ENCODE peak calls at places on chromosomes 7 and 10, in five cellular contexts. F is KBM-7, D is NCI-H2171 treated with DMSO at 0.1 percent for 48 hours, N is colonic mucosa, M is mucosa of descending colon. Y is an unnamed sample.

GRCh38 chr7:110104243-110104642 is 986.7 kb upstream of the LRRN3 start:
- DNase-seq in F (no peak), M (no peak), N (no peak), D (no peak), Y (no peak)

GRCh38 chr10:15742831-15743230 is 23.1 kb upstream of the ITGA8 start:
- DNase-seq in M (no peak), F (no peak), N (no peak), D (no peak), Y (no peak)

GRCh38 chr10:970311-971149 is 17.7 kb upstream of the GTPBP4 start:
- DNase-seq in F (no peak), D (no peak), N (peak), M (peak), Y (peak)

GRCh38 chr10:25493122-25493893 is 318.5 kb downstream of the GPR158 start:
- DNase-seq in D (no peak), F (no peak), N (no peak), M (no peak), Y (no peak)

GRCh38 chr7:45601094-45601493 is 26.9 kb downstream of the ADCY1 start:
- DNase-seq in F (no peak), M (no peak), N (peak), D (no peak), Y (no peak)

GRCh38 chr7:157521061-157521731 is 184.4 kb downstream of the DNAJB6 start:
- DNase-seq in M (no peak), N (no peak), D (no peak), F (no peak), Y (peak)

GRCh38 chr10:78320416-78320815 is 286.8 kb downstream of the RPS24 start:
- DNase-seq in F (no peak), M (no peak), D (no peak), N (no peak), Y (no peak)

GRCh38 chr7:52431082-52431815 is 604.2 kb upstream of the POM121L12 start:
- DNase-seq in D (no peak), F (no peak), M (no peak), N (no peak), Y (no peak)

Y was measured in osteoblast.